ENCODE peak calls at places on chromosomes 3 and 15, in six cellular contexts. One of them, this sample, is unnamed.
A peak's percentile ranks its signal among the peaks of the same experiment; 100 is the strongest.

GRCh38 chr15:80607288-80607980 is 87.7 kb upstream of the ABHD17C start:
- DNase-seq in body of pancreas: no peak
- DNase-seq in small intestine: no peak
- DNase-seq in AG04450: no peak
- DNase-seq in prostate gland: no peak
- DNase-seq in CD4-positive, alpha-beta memory T cell: no peak
- DNase-seq in this sample: no peak

GRCh38 chr3:174408310-174408709 is 450.8 kb upstream of the NAALADL2 start:
- DNase-seq in body of pancreas: no peak
- DNase-seq in small intestine: no peak
- DNase-seq in AG04450: peak; percentile 6
- DNase-seq in prostate gland: no peak
- DNase-seq in CD4-positive, alpha-beta memory T cell: no peak
- DNase-seq in this sample: no peak

GRCh38 chr3:21377366-21377765 is 373.6 kb downstream of the ZNF385D start:
- DNase-seq in body of pancreas: no peak
- DNase-seq in small intestine: no peak
- DNase-seq in AG04450: no peak
- DNase-seq in prostate gland: no peak
- DNase-seq in CD4-positive, alpha-beta memory T cell: no peak
- DNase-seq in this sample: no peak

GRCh38 chr3:74766405-74766804 is 151.9 kb upstream of the CNTN3 start:
- DNase-seq in body of pancreas: no peak
- DNase-seq in small intestine: no peak
- DNase-seq in AG04450: no peak
- DNase-seq in prostate gland: no peak
- DNase-seq in CD4-positive, alpha-beta memory T cell: no peak
- DNase-seq in this sample: no peak

GRCh38 chr3:34780294-34780693 is 859.0 kb upstream of the ARPP21 start:
- DNase-seq in body of pancreas: no peak
- DNase-seq in small intestine: no peak
- DNase-seq in AG04450: no peak
- DNase-seq in prostate gland: no peak
- DNase-seq in CD4-positive, alpha-beta memory T cell: no peak
- DNase-seq in this sample: no peak

GRCh38 chr3:34731879-34732278 is 907.4 kb upstream of the ARPP21 start:
- DNase-seq in body of pancreas: no peak
- DNase-seq in small intestine: no peak
- DNase-seq in AG04450: no peak
- DNase-seq in prostate gland: no peak
- DNase-seq in CD4-positive, alpha-beta memory T cell: no peak
- DNase-seq in this sample: no peak

GRCh38 chr3:58383904-58384303 is 49.7 kb downstream of the PDHB start:
- DNase-seq in body of pancreas: no peak
- DNase-seq in small intestine: no peak
- DNase-seq in AG04450: peak; percentile 91
- DNase-seq in prostate gland: peak; percentile 27
- DNase-seq in CD4-positive, alpha-beta memory T cell: no peak
- DNase-seq in this sample: no peak

GRCh38 chr3:36763850-36764703 is at the start of gene DCLK3:
- DNase-seq in body of pancreas: no peak
- DNase-seq in small intestine: peak; percentile 40
- DNase-seq in AG04450: no peak
- DNase-seq in prostate gland: no peak
- DNase-seq in CD4-positive, alpha-beta memory T cell: no peak
- DNase-seq in this sample: no peak

GRCh38 chr3:122993573-122993972 is 34.0 kb downstream of the SEMA5B start:
- DNase-seq in body of pancreas: no peak
- DNase-seq in small intestine: no peak
- DNase-seq in AG04450: no peak
- DNase-seq in prostate gland: no peak
- DNase-seq in CD4-positive, alpha-beta memory T cell: no peak
- DNase-seq in this sample: no peak

GRCh38 chr3:94146455-94146854 is 83.6 kb downstream of the NSUN3 start:
- DNase-seq in body of pancreas: peak; percentile 49
- DNase-seq in small intestine: no peak
- DNase-seq in AG04450: no peak
- DNase-seq in prostate gland: no peak
- DNase-seq in CD4-positive, alpha-beta memory T cell: no peak
- DNase-seq in this sample: no peak

GRCh38 chr3:157360044-157360443 is 76.6 kb upstream of the PTX3 start:
- DNase-seq in body of pancreas: no peak
- DNase-seq in small intestine: no peak
- DNase-seq in AG04450: peak; percentile 55
- DNase-seq in prostate gland: no peak
- DNase-seq in CD4-positive, alpha-beta memory T cell: no peak
- DNase-seq in this sample: no peak

GRCh38 chr3:15520185-15520584 is 1.3 kb downstream of the COLQ start:
- DNase-seq in body of pancreas: no peak
- DNase-seq in small intestine: no peak
- DNase-seq in AG04450: no peak
- DNase-seq in prostate gland: no peak
- DNase-seq in CD4-positive, alpha-beta memory T cell: no peak
- DNase-seq in this sample: no peak

GRCh38 chr3:27796365-27796875 is 74.3 kb upstream of the EOMES start:
- DNase-seq in body of pancreas: no peak
- DNase-seq in small intestine: no peak
- DNase-seq in AG04450: no peak
- DNase-seq in prostate gland: no peak
- DNase-seq in CD4-positive, alpha-beta memory T cell: no peak
- DNase-seq in this sample: no peak

GRCh38 chr15:39327005-39327725 is 253.7 kb upstream of the THBS1 start:
- DNase-seq in body of pancreas: no peak
- DNase-seq in small intestine: no peak
- DNase-seq in AG04450: no peak
- DNase-seq in prostate gland: no peak
- DNase-seq in CD4-positive, alpha-beta memory T cell: no peak
- DNase-seq in this sample: no peak

GRCh38 chr3:98039322-98040024 is 4.4 kb upstream of the GABRR3 start:
- DNase-seq in body of pancreas: peak; percentile 52
- DNase-seq in small intestine: peak; percentile 79
- DNase-seq in AG04450: peak; percentile 65
- DNase-seq in prostate gland: peak; percentile 69
- DNase-seq in CD4-positive, alpha-beta memory T cell: peak; percentile 88
- DNase-seq in this sample: peak; percentile 28

GRCh38 chr3:139846729-139847128 is 88.3 kb upstream of the CLSTN2 start:
- DNase-seq in body of pancreas: no peak
- DNase-seq in small intestine: no peak
- DNase-seq in AG04450: no peak
- DNase-seq in prostate gland: no peak
- DNase-seq in CD4-positive, alpha-beta memory T cell: no peak
- DNase-seq in this sample: no peak

GRCh38 chr3:64196236-64196929 is 28.9 kb downstream of the PRICKLE2 start:
- DNase-seq in body of pancreas: no peak
- DNase-seq in small intestine: no peak
- DNase-seq in AG04450: no peak
- DNase-seq in prostate gland: no peak
- DNase-seq in CD4-positive, alpha-beta memory T cell: no peak
- DNase-seq in this sample: no peak

GRCh38 chr15:69943637-69944036 is 154.1 kb downstream of the TLE3 start:
- DNase-seq in body of pancreas: no peak
- DNase-seq in small intestine: no peak
- DNase-seq in AG04450: no peak
- DNase-seq in prostate gland: no peak
- DNase-seq in CD4-positive, alpha-beta memory T cell: no peak
- DNase-seq in this sample: no peak

GRCh38 chr15:53829471-53829870 is 70.0 kb upstream of the WDR72 start:
- DNase-seq in body of pancreas: no peak
- DNase-seq in small intestine: no peak
- DNase-seq in AG04450: no peak
- DNase-seq in prostate gland: no peak
- DNase-seq in CD4-positive, alpha-beta memory T cell: no peak
- DNase-seq in this sample: no peak

GRCh38 chr3:52535411-52536111 is 844 bp upstream of the UQCC5 start:
- DNase-seq in body of pancreas: peak; percentile 14
- DNase-seq in small intestine: no peak
- DNase-seq in AG04450: no peak
- DNase-seq in prostate gland: no peak
- DNase-seq in CD4-positive, alpha-beta memory T cell: no peak
- DNase-seq in this sample: no peak

GRCh38 chr15:26453914-26454313 is 319.0 kb downstream of the GABRB3 start:
- DNase-seq in body of pancreas: no peak
- DNase-seq in small intestine: no peak
- DNase-seq in AG04450: no peak
- DNase-seq in prostate gland: no peak
- DNase-seq in CD4-positive, alpha-beta memory T cell: no peak
- DNase-seq in this sample: no peak

GRCh38 chr3:17744693-17745092 is 2.3 kb upstream of the TBC1D5 start:
- DNase-seq in body of pancreas: no peak
- DNase-seq in small intestine: no peak
- DNase-seq in AG04450: no peak
- DNase-seq in prostate gland: no peak
- DNase-seq in CD4-positive, alpha-beta memory T cell: no peak
- DNase-seq in this sample: no peak

GRCh38 chr3:17745301-17745700 is 2.9 kb upstream of the TBC1D5 start:
- DNase-seq in body of pancreas: no peak
- DNase-seq in small intestine: no peak
- DNase-seq in AG04450: no peak
- DNase-seq in prostate gland: no peak
- DNase-seq in CD4-positive, alpha-beta memory T cell: no peak
- DNase-seq in this sample: no peak

GRCh38 chr3:17742092-17742836 is at the start of gene TBC1D5:
- DNase-seq in body of pancreas: peak; percentile 95
- DNase-seq in small intestine: peak; percentile 98
- DNase-seq in AG04450: peak; percentile 10
- DNase-seq in prostate gland: peak; percentile 96
- DNase-seq in CD4-positive, alpha-beta memory T cell: peak; percentile 89
- DNase-seq in this sample: peak; percentile 83

GRCh38 chr3:17742837-17743659 is 617 bp upstream of the TBC1D5 start:
- DNase-seq in body of pancreas: no peak
- DNase-seq in small intestine: peak; percentile 17
- DNase-seq in AG04450: peak; percentile 96
- DNase-seq in prostate gland: no peak
- DNase-seq in CD4-positive, alpha-beta memory T cell: no peak
- DNase-seq in this sample: no peak

DNA sequence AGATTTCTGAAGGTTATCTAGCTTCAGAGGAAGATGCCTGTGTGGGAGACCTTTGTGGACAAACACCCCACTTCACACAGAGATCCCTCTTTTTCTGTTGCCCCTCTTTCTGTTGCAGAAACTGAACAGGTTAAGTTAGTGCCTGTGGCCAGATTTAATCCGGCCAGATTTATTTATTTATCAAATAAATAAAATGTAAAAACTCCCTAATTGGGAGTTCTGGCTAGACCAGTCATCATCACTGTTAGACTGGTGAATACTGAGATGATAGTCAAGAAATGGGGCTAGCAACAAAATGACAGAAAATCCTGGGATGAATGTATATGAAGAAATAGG is 1.2 kb upstream of the TBC1D5 start:
- DNase-seq in body of pancreas: no peak
- DNase-seq in small intestine: no peak
- DNase-seq in AG04450: no peak
- DNase-seq in prostate gland: no peak
- DNase-seq in CD4-positive, alpha-beta memory T cell: no peak
- DNase-seq in this sample: no peak
- H3K4me3 ChIP-seq in body of pancreas: no peak overlapping the region
- H3K4me3 ChIP-seq in small intestine: no peak overlapping the region
- H3K4me3 ChIP-seq in AG04450: no peak overlapping the region
- H3K4me3 ChIP-seq in prostate gland: no peak overlapping the region
- H3K4me3 ChIP-seq in CD4-positive, alpha-beta memory T cell: no peak overlapping the region
- H3K4me3 ChIP-seq in this sample: no peak overlapping the region

DNA sequence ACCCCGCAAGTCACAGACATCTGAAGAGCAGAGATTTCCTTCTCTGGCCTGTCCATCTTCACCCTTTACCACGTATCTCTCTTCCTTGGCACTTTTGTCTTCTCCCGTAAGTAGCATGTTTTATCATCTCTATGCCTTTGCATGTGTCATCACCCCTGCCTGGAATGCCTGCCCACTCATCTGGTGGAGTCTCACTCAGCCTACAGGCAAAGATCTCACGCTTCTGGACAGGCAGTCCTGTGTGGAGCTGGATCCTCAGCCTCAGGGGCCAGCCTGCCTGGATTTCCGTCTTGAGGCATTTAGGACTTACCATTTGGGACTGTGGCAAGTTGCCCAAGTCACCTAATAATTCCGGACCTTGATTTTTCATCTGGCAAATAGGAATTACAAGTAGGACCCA is 114.3 kb upstream of the CACNA2D3 start:
- DNase-seq in body of pancreas: no peak
- DNase-seq in small intestine: no peak
- DNase-seq in AG04450: no peak
- DNase-seq in prostate gland: no peak
- DNase-seq in CD4-positive, alpha-beta memory T cell: no peak
- DNase-seq in this sample: no peak
- H3K27ac ChIP-seq in body of pancreas: no peak overlapping the region
- H3K27ac ChIP-seq in small intestine: no peak overlapping the region
- H3K27ac ChIP-seq in AG04450: no peak overlapping the region
- H3K27ac ChIP-seq in prostate gland: no peak overlapping the region
- H3K27ac ChIP-seq in CD4-positive, alpha-beta memory T cell: no peak overlapping the region
- H3K27ac ChIP-seq in this sample: no peak overlapping the region

GRCh38 chr3:184694266-184694665 is 17.6 kb downstream of the MAGEF1 start:
- DNase-seq in body of pancreas: no peak
- DNase-seq in small intestine: no peak
- DNase-seq in AG04450: no peak
- DNase-seq in prostate gland: no peak
- DNase-seq in CD4-positive, alpha-beta memory T cell: no peak
- DNase-seq in this sample: no peak

GRCh38 chr3:184690236-184690883 is 21.5 kb downstream of the MAGEF1 start:
- DNase-seq in body of pancreas: no peak
- DNase-seq in small intestine: no peak
- DNase-seq in AG04450: no peak
- DNase-seq in prostate gland: no peak
- DNase-seq in CD4-positive, alpha-beta memory T cell: no peak
- DNase-seq in this sample: no peak

GRCh38 chr3:184693011-184693975 is 18.6 kb downstream of the MAGEF1 start:
- DNase-seq in body of pancreas: no peak
- DNase-seq in small intestine: no peak
- DNase-seq in AG04450: no peak
- DNase-seq in prostate gland: no peak
- DNase-seq in CD4-positive, alpha-beta memory T cell: no peak
- DNase-seq in this sample: no peak

GRCh38 chr3:184688872-184689271 is 23.0 kb downstream of the MAGEF1 start:
- DNase-seq in body of pancreas: no peak
- DNase-seq in small intestine: no peak
- DNase-seq in AG04450: no peak
- DNase-seq in prostate gland: no peak
- DNase-seq in CD4-positive, alpha-beta memory T cell: no peak
- DNase-seq in this sample: no peak

GRCh38 chr3:184691397-184692131 is 20.3 kb downstream of the MAGEF1 start:
- DNase-seq in body of pancreas: no peak
- DNase-seq in small intestine: no peak
- DNase-seq in AG04450: no peak
- DNase-seq in prostate gland: no peak
- DNase-seq in CD4-positive, alpha-beta memory T cell: no peak
- DNase-seq in this sample: no peak
- H3K4me3 ChIP-seq in body of pancreas: no peak overlapping the region
- H3K4me3 ChIP-seq in small intestine: no peak overlapping the region
- H3K4me3 ChIP-seq in AG04450: no peak overlapping the region
- H3K4me3 ChIP-seq in prostate gland: no peak overlapping the region
- H3K4me3 ChIP-seq in CD4-positive, alpha-beta memory T cell: no peak overlapping the region
- H3K4me3 ChIP-seq in this sample: no peak overlapping the region

DNA sequence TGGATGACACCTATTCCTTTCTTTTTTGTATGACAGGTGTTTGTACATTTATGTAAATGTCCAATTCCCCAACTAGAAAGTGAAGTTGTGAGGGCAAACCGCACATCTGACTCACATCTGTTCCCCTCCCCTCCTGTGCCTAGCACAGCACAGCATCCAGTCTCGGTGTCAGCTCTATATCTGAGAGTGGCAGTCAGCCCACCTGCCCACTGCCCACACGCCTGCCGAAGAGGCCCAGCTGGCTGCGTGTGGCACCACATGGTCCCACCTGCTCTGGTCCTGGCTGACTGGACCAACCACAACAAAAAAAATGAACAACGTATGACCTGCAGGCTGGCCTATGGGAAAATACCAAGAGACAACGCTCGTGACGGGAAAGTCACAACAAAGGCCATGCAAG is 62.8 kb downstream of the XXYLT1 start:
- DNase-seq in body of pancreas: no peak
- DNase-seq in small intestine: no peak
- DNase-seq in AG04450: no peak
- DNase-seq in prostate gland: no peak
- DNase-seq in CD4-positive, alpha-beta memory T cell: no peak
- DNase-seq in this sample: no peak
- H3K27ac ChIP-seq in body of pancreas: no peak overlapping the region
- H3K27ac ChIP-seq in small intestine: no peak overlapping the region
- H3K27ac ChIP-seq in AG04450: peak overlapping the region; percentile 11
- H3K27ac ChIP-seq in prostate gland: no peak overlapping the region
- H3K27ac ChIP-seq in CD4-positive, alpha-beta memory T cell: no peak overlapping the region
- H3K27ac ChIP-seq in this sample: no peak overlapping the region